ENCODE peak calls at places on chromosomes 2 and 18, in four cellular contexts. V, K, C and O are unnamed samples.

GRCh38 chr18:70073442-70073841 is 125.8 kb upstream of the CD226 start:
- DNase-seq in V (no peak), K (no peak), C (no peak), O (no peak)

GRCh38 chr2:42064417-42064942 is 16.7 kb downstream of the PKDCC start:
- DNase-seq in C (no peak), K (peak), V (no peak), O (peak)

GRCh38 chr2:79627237-79627636 is 114.4 kb downstream of the CTNNA2 start:
- DNase-seq in K (no peak), C (no peak), V (no peak), O (no peak)

GRCh38 chr18:36934884-36935283 is 106.0 kb downstream of the KIAA1328 start:
- DNase-seq in C (no peak), V (no peak), K (peak), O (peak)

GRCh38 chr18:46668135-46668534 is 11.1 kb upstream of the LOXHD1 start:
- DNase-seq in K (no peak), V (no peak), C (no peak), O (no peak)

GRCh38 chr2:65351234-65351947 is 81.0 kb downstream of the SPRED2 start:
- DNase-seq in V (no peak), K (no peak), C (no peak), O (peak)

GRCh38 chr2:48205137-48205798 is 299.0 kb upstream of the FBXO11 start:
- DNase-seq in V (no peak), C (no peak), K (no peak), O (peak)

GRCh38 chr2:215693269-215693998 is 257.6 kb upstream of the FN1 start:
- DNase-seq in K (peak), C (no peak), V (peak), O (peak)

GRCh38 chr18:56709463-56709862 is 58.3 kb downstream of the WDR7 start:
- DNase-seq in V (no peak), C (no peak), K (peak), O (peak)

GRCh38 chr2:45498661-45499550 is 112.2 kb downstream of the SRBD1 start:
- DNase-seq in K (no peak), C (no peak), V (no peak), O (no peak)

GRCh38 chr2:51031004-51031791 is 734 bp downstream of the NRXN1 start:
- DNase-seq in K (no peak), C (no peak), V (no peak), O (no peak)

GRCh38 chr2:222756951-222757645 is 85.6 kb downstream of the MOGAT1 start:
- DNase-seq in K (no peak), C (no peak), V (no peak), O (peak)

GRCh38 chr2:177419274-177419673 is 26.7 kb downstream of the AGPS start:
- DNase-seq in C (no peak), V (no peak), K (peak), O (peak)

GRCh38 chr18:21191596-21192307 is 50.3 kb upstream of the GREB1L start:
- DNase-seq in C (no peak), V (peak), K (no peak), O (peak)

GRCh38 chr2:173148520-173148919 is 72.9 kb downstream of the MAP3K20 start:
- DNase-seq in V (no peak), K (no peak), C (no peak), O (no peak)

GRCh38 chr2:225177098-225177497 is 134.8 kb upstream of the DOCK10 start:
- DNase-seq in K (peak), C (peak), V (no peak), O (peak)

GRCh38 chr18:49360582-49360981 is 99.9 kb downstream of the DYM start:
- DNase-seq in V (no peak), C (no peak), K (no peak), O (no peak)

GRCh38 chr2:201621293-201621999 is 21.9 kb downstream of the TMEM237 start:
- DNase-seq in V (no peak), K (no peak), C (no peak), O (no peak)

GRCh38 chr2:70143314-70144150 is 47.3 kb downstream of the C2orf42 start:
- DNase-seq in K (no peak), V (peak), C (peak), O (peak)

GRCh38 chr2:120257522-120257921 is 4.9 kb downstream of the RALB start:
- DNase-seq in C (no peak), K (no peak), V (no peak), O (no peak)

GRCh38 chr2:145412155-145412554 is 892.2 kb upstream of the ZEB2 start:
- DNase-seq in C (no peak), V (no peak), K (no peak), O (no peak)

GRCh38 chr2:177021686-177022085 is 190.9 kb upstream of the HNRNPA3 start:
- DNase-seq in V (no peak), C (no peak), K (no peak), O (peak)

GRCh38 chr2:60140180-60140579 is 413.3 kb downstream of the BCL11A start:
- DNase-seq in C (no peak), K (no peak), V (no peak), O (no peak)

GRCh38 chr18:57437782-57438668 is 2.9 kb downstream of the ONECUT2 start:
- DNase-seq in V (no peak), C (no peak), K (no peak), O (no peak)

GRCh38 chr2:28958689-28959088 is 22.4 kb upstream of the TOGARAM2 start:
- DNase-seq in K (peak), C (peak), V (peak), O (peak)

GRCh38 chr2:28956890-28957289 is 24.2 kb upstream of the TOGARAM2 start:
- DNase-seq in K (no peak), C (no peak), V (no peak), O (peak)

GRCh38 chr2:28952806-28953190 is 28.3 kb upstream of the TOGARAM2 start:
- DNase-seq in K (no peak), V (no peak), C (no peak), O (no peak)

GRCh38 chr2:28955492-28955891 is 25.6 kb upstream of the TOGARAM2 start:
- DNase-seq in K (no peak), V (no peak), C (no peak), O (no peak)

GRCh38 chr2:28956415-28956826 is 24.7 kb upstream of the TOGARAM2 start:
- DNase-seq in K (no peak), C (no peak), V (no peak), O (peak)
- H3K4me3 ChIP-seq in K (peak), C (no peak), V (no peak), O (peak)

GRCh38 chr2:106638609-106639008 is 151.4 kb downstream of the CD8B2 start:
- DNase-seq in V (no peak), C (no peak), K (no peak), O (no peak)

GRCh38 chr2:106642679-106643078 is 155.5 kb downstream of the CD8B2 start:
- DNase-seq in V (no peak), C (no peak), K (no peak), O (peak)

DNA sequence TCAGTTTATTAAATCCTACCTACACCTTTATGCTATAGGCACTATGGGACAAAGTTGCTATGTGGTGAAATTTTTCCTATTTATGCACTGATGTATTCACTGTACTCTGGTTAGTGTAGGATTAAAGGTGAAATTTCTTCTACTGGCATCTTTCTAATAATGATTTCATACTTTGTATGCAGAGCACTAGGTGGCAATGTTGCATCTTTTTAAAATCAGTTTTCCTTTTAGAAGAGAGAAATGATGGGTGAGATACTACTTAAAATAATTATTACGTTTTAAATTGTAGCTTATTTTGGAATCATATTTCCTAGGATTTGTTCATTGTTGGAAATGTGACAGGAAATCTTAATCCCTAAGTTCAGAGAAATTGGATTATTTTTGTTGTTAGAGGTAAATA is 150.9 kb downstream of the CD8B2 start:
- DNase-seq in V (no peak), C (no peak), K (no peak), O (peak)
- TF ChIP-seq CTCF in V (peak), C (no peak), K (no peak), O (peak)

DNA sequence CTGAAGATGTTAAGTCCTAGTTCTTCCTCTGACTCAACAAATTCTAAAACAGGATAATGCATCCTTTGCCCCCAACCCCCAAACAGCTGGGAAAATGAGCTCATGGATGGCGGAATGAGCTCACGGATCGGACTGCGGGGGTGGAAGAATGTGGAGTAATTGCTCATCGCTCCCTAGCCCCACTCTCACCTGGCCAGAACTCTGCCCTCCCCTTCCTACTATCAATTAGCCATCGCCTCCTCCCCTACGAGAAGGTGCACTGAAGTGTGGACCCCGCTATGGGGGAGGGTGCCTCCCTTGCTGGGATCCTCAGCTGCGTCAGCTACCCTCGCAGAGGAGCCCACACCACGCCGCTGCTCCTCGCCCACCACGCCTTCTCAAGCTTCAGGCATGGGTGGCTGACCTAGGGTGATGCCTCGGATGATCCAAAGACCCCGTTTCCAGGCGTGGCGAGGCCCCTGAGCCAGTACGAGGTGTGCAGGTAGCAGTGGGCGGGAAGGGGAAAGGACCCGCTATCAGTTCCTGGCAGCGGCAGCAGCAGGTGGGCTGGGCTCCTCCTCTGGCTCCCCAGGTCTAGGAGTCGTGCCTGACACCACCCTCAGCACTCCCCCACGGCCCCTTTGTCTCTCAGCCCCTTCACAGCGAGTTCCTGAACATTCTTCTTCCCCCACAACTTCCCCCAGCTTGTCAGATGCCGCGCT is 82.1 kb upstream of the POMC start:
- DNase-seq in K (no peak), C (no peak), V (no peak), O (no peak)
- H3K4me3 ChIP-seq in K (peak), C (peak), V (no peak), O (no peak)

GRCh38 chr2:127201452-127201851 is 18.6 kb downstream of the CYP27C1 start:
- DNase-seq in C (no peak), V (no peak), K (no peak), O (no peak)
- TF ChIP-seq CTCF in C (no peak), V (no peak), K (no peak), O (no peak)

DNA sequence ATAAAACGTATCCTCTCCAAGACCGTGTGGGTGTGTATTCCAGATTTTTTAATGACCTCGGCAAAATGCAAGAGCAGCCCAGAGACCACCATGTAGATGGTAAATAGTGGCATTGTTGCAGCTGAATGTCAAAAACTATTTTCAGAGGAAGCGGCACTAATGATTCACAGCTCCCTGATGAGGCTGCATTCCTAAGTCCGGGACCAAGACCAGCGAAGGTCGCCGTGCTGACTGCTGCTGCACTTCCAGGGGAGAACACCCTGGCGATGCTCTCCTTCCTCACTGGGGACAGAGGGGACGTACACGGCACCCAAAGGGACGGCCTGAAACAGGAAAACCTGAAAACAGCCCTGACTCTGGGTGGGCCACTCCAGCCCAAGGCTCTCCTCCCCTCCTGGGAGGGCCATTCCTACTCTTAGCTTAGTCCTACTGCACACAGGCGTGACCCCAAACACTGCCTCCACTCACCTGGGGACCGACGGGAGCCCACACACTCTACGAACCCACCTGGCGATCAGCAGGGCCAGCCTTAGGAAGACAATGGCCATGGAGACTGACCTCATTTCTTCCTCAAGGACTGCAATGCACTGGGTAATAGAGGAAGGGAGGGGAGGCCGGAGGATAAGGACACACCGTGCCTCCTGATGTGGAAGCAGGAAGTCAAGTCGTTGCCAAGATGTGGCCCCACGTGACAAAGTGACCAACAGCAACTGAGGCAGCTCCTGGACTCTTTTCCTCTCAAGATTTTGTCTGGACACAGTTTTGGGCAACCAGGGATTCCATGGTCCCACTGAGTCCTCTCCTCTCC is 82.8 kb downstream of the ZNF516 start:
- DNase-seq in V (peak), K (no peak), C (no peak), O (peak)
- H3K4me3 ChIP-seq in V (peak), K (no peak), C (no peak), O (no peak)